ENCODE peak calls at places on chromosomes 13 and 19, in four cellular contexts. One of them, this sample, is unnamed. For H3K4me1 and H3K36me3, the result is how much of the 10 kb centered on the place peaks cover.

GRCh38 chr19:40443930-40444180 is 280 bp downstream of the SERTAD3 start:
- DNase-seq in HCT116: no peak
- DNase-seq in stomach: no peak
- DNase-seq in heart right ventricle: no peak
- DNase-seq in this sample: no peak

GRCh38 chr19:44207126-44207803 is 5.1 kb upstream of the ZNF227 start:
- DNase-seq in heart right ventricle: peak
- DNase-seq in stomach: peak
- DNase-seq in HCT116: peak
- DNase-seq in this sample: peak

GRCh38 chr13:79485014-79485441 is 4.1 kb downstream of the NDFIP2 start:
- DNase-seq in heart right ventricle: no peak
- DNase-seq in HCT116: no peak
- DNase-seq in stomach: peak
- DNase-seq in this sample: no peak

GRCh38 chr13:28327761-28328607 is 166.9 kb downstream of the FLT1 start:
- DNase-seq in stomach: no peak
- DNase-seq in HCT116: no peak
- DNase-seq in heart right ventricle: no peak
- DNase-seq in this sample: no peak

GRCh38 chr19:11479470-11480080 is 1.3 kb downstream of the ELAVL3 start:
- DNase-seq in HCT116: no peak
- DNase-seq in stomach: no peak
- DNase-seq in heart right ventricle: no peak
- DNase-seq in this sample: peak

GRCh38 chr13:30679483-30680330 is 55.6 kb upstream of the ALOX5AP start:
- DNase-seq in stomach: no peak
- DNase-seq in HCT116: no peak
- DNase-seq in heart right ventricle: no peak
- DNase-seq in this sample: no peak

GRCh38 chr13:29861694-29862110 is 11.3 kb upstream of the UBL3 start:
- DNase-seq in stomach: no peak
- DNase-seq in heart right ventricle: no peak
- DNase-seq in HCT116: no peak
- DNase-seq in this sample: no peak

GRCh38 chr13:70816853-70817252 is 708.6 kb upstream of the KLHL1 start:
- DNase-seq in HCT116: no peak
- DNase-seq in heart right ventricle: no peak
- DNase-seq in stomach: no peak
- DNase-seq in this sample: no peak

GRCh38 chr13:41707192-41707858 is 250.0 kb downstream of the RGCC start:
- DNase-seq in HCT116: no peak
- DNase-seq in heart right ventricle: no peak
- DNase-seq in stomach: no peak
- DNase-seq in this sample: no peak

GRCh38 chr19:56141416-56141992 is 417 bp downstream of the ZNF444 start:
- DNase-seq in HCT116: no peak
- DNase-seq in stomach: no peak
- DNase-seq in heart right ventricle: no peak
- DNase-seq in this sample: peak

GRCh38 chr19:4654437-4655361 is 15.4 kb downstream of the TNFAIP8L1 start:
- DNase-seq in heart right ventricle: no peak
- DNase-seq in HCT116: no peak
- DNase-seq in stomach: no peak
- DNase-seq in this sample: no peak

GRCh38 chr13:112445411-112446271 is 69.5 kb downstream of the SPACA7 start:
- DNase-seq in HCT116: no peak
- DNase-seq in stomach: peak
- DNase-seq in heart right ventricle: no peak
- DNase-seq in this sample: no peak

GRCh38 chr19:14809272-14810057 is 25.5 kb downstream of the OR7A5 start:
- DNase-seq in HCT116: no peak
- DNase-seq in heart right ventricle: no peak
- DNase-seq in stomach: no peak
- DNase-seq in this sample: no peak

GRCh38 chr13:27022571-27023311 is 148.9 kb downstream of the USP12 start:
- DNase-seq in stomach: peak
- DNase-seq in HCT116: no peak
- DNase-seq in heart right ventricle: no peak
- DNase-seq in this sample: no peak

GRCh38 chr19:10962863-10963262 is 2.0 kb downstream of the SMARCA4 start:
- DNase-seq in heart right ventricle: no peak
- DNase-seq in stomach: no peak
- DNase-seq in HCT116: no peak
- DNase-seq in this sample: no peak

GRCh38 chr19:33389574-33390119 is 16.1 kb downstream of the CEBPG start:
- DNase-seq in HCT116: no peak
- DNase-seq in stomach: no peak
- DNase-seq in heart right ventricle: no peak
- DNase-seq in this sample: peak

GRCh38 chr19:29672933-29673336 is 7.7 kb downstream of the PLEKHF1 start:
- DNase-seq in HCT116: no peak
- DNase-seq in heart right ventricle: no peak
- DNase-seq in stomach: peak
- DNase-seq in this sample: peak

GRCh38 chr19:1084024-1084868 is 10.9 kb downstream of the POLR2E start:
- DNase-seq in heart right ventricle: no peak
- DNase-seq in HCT116: no peak
- DNase-seq in stomach: no peak
- DNase-seq in this sample: no peak

GRCh38 chr19:6963937-6964336 is 57.3 kb downstream of the MBD3L2B start:
- DNase-seq in stomach: no peak
- DNase-seq in HCT116: peak
- DNase-seq in heart right ventricle: no peak
- DNase-seq in this sample: peak

GRCh38 chr13:106612688-106613087 is 44.8 kb upstream of the ARGLU1 start:
- DNase-seq in stomach: peak
- DNase-seq in HCT116: no peak
- DNase-seq in heart right ventricle: peak
- DNase-seq in this sample: peak

GRCh38 chr19:29841559-29842367 is 30.0 kb downstream of the CCNE1 start:
- DNase-seq in heart right ventricle: peak
- DNase-seq in stomach: no peak
- DNase-seq in HCT116: peak
- DNase-seq in this sample: no peak

GRCh38 chr19:6744381-6745288 is 5.2 kb downstream of the TRIP10 start:
- DNase-seq in HCT116: no peak
- DNase-seq in heart right ventricle: peak
- DNase-seq in stomach: peak
- DNase-seq in this sample: peak

GRCh38 chr19:54921082-54921481 is 15.1 kb downstream of the NCR1 start:
- DNase-seq in stomach: no peak
- DNase-seq in heart right ventricle: no peak
- DNase-seq in HCT116: no peak
- DNase-seq in this sample: no peak

GRCh38 chr19:3250675-3251074 is 26.2 kb downstream of the CELF5 start:
- DNase-seq in HCT116: peak
- DNase-seq in stomach: no peak
- DNase-seq in heart right ventricle: no peak
- DNase-seq in this sample: peak

GRCh38 chr19:29761575-29762225 is 46.6 kb upstream of the C19orf12 start:
- DNase-seq in stomach: no peak
- DNase-seq in heart right ventricle: no peak
- DNase-seq in HCT116: no peak
- DNase-seq in this sample: no peak

GRCh38 chr19:43923875-43924274 is 11.2 kb downstream of the ZNF45 start:
- DNase-seq in heart right ventricle: no peak
- DNase-seq in HCT116: no peak
- DNase-seq in stomach: no peak
- DNase-seq in this sample: no peak

GRCh38 chr13:90891329-90891728 is 456.2 kb upstream of the MIR17HG start:
- DNase-seq in stomach: no peak
- DNase-seq in HCT116: no peak
- DNase-seq in heart right ventricle: no peak
- DNase-seq in this sample: no peak

GRCh38 chr13:96544965-96545364 is 449.3 kb downstream of the OXGR1 start:
- DNase-seq in HCT116: no peak
- DNase-seq in stomach: no peak
- DNase-seq in heart right ventricle: no peak
- DNase-seq in this sample: no peak

GRCh38 chr13:92553470-92554114 is 673.0 kb upstream of the GPC6 start:
- DNase-seq in stomach: no peak
- DNase-seq in HCT116: no peak
- DNase-seq in heart right ventricle: no peak
- DNase-seq in this sample: no peak

GRCh38 chr19:5694952-5695648 is 5.0 kb downstream of the RPL36 start:
- DNase-seq in HCT116: no peak
- DNase-seq in heart right ventricle: no peak
- DNase-seq in stomach: no peak
- DNase-seq in this sample: no peak

GRCh38 chr19:13097331-13098258 is 5.1 kb downstream of the LYL1 start:
- DNase-seq in heart right ventricle: no peak
- DNase-seq in HCT116: no peak
- DNase-seq in stomach: no peak
- DNase-seq in this sample: peak
- H3K4me1 ChIP-seq in heart right ventricle: half or more
- H3K4me1 ChIP-seq in HCT116: under half
- H3K4me1 ChIP-seq in stomach: half or more
- H3K4me1 ChIP-seq in this sample: under half

GRCh38 chr13:110275931-110276552 is 30.9 kb downstream of the COL4A1 start:
- DNase-seq in HCT116: no peak
- DNase-seq in heart right ventricle: no peak
- DNase-seq in stomach: no peak
- DNase-seq in this sample: no peak

GRCh38 chr13:110272651-110273050 is 34.3 kb downstream of the COL4A1 start:
- DNase-seq in stomach: no peak
- DNase-seq in heart right ventricle: no peak
- DNase-seq in HCT116: no peak
- DNase-seq in this sample: no peak

GRCh38 chr13:110273254-110273653 is 33.7 kb downstream of the COL4A1 start:
- DNase-seq in heart right ventricle: no peak
- DNase-seq in HCT116: no peak
- DNase-seq in stomach: no peak
- DNase-seq in this sample: no peak

GRCh38 chr13:110276553-110276950 is 30.4 kb downstream of the COL4A1 start:
- DNase-seq in heart right ventricle: no peak
- DNase-seq in stomach: no peak
- DNase-seq in HCT116: no peak
- DNase-seq in this sample: no peak

DNA sequence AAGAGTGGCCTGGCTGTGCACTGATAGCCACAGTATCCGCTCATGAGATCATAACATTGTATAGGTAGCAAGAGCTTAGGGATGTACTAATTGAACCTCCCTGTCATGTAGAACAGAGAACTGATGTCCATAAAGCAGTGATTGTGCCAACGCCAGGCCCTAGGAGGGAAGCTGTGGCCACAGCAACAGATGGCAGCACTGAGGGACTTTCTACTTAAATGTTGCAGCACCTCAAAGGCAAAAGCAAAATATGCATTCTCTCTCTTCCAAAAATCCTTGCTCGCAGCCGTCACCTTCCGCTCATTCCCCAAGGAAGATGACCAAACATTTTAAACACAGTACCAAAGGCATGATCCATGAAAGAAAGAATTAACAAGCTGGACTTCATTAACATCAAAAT is 32.3 kb downstream of the COL4A1 start:
- DNase-seq in stomach: no peak
- DNase-seq in HCT116: no peak
- DNase-seq in heart right ventricle: no peak
- DNase-seq in this sample: no peak
- TF ChIP-seq CTCF in stomach: no peak
- TF ChIP-seq CTCF in HCT116: peak
- TF ChIP-seq CTCF in heart right ventricle: peak
- TF ChIP-seq CTCF in this sample: no peak

GRCh38 chr19:35006999-35007365 is 6.9 kb downstream of the GRAMD1A start:
- DNase-seq in heart right ventricle: no peak
- DNase-seq in HCT116: no peak
- DNase-seq in stomach: no peak
- DNase-seq in this sample: no peak

GRCh38 chr19:35006342-35006998 is 6.3 kb downstream of the GRAMD1A start:
- DNase-seq in stomach: peak
- DNase-seq in heart right ventricle: no peak
- DNase-seq in HCT116: no peak
- DNase-seq in this sample: peak

GRCh38 chr19:35004517-35005255 is 4.6 kb downstream of the GRAMD1A start:
- DNase-seq in HCT116: no peak
- DNase-seq in heart right ventricle: no peak
- DNase-seq in stomach: no peak
- DNase-seq in this sample: no peak

GRCh38 chr19:35002037-35002535 is 2.0 kb downstream of the GRAMD1A start:
- DNase-seq in heart right ventricle: no peak
- DNase-seq in stomach: no peak
- DNase-seq in HCT116: no peak
- DNase-seq in this sample: no peak

DNA sequence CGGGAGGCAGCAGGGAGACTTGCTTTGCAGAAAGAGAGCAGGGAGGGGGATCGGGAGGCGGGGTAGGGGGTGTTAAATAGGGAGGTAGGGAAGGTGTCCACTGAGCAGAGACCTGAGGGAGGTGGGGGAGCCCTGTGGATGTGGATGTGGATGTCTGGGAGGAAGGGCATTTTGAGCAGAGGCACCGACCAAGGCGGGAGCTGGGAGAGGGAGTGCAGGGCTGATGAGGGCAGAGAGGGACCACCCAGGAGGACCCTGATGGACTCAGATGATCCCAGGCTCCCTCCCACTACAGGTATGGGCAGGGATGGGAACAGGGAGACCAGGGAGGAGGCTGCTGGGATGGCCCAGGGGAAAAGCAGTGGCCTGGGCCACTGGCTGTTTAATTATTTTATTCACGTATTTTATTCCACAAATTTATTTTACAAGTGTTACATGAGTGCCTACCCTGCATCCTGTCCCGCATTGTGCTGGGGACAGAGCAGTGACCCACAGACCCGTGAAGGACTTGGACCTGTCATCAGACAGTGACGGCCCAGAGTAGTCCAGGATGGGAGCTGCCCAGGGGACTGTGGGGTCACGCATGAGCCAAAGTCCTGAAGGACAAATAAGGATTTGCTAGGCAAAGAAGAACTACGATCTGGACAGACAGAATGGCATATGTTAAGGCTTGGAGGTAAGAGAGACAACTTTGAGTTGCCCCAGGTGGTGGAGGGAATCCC is 5.3 kb downstream of the GRAMD1A start:
- DNase-seq in HCT116: no peak
- DNase-seq in heart right ventricle: no peak
- DNase-seq in stomach: no peak
- DNase-seq in this sample: no peak
- H3K36me3 ChIP-seq in HCT116: under half
- H3K36me3 ChIP-seq in heart right ventricle: under half
- H3K36me3 ChIP-seq in stomach: under half
- H3K36me3 ChIP-seq in this sample: under half

GRCh38 chr19:45809643-45810159 is 5.4 kb downstream of the RSPH6A start:
- DNase-seq in heart right ventricle: no peak
- DNase-seq in HCT116: no peak
- DNase-seq in stomach: no peak
- DNase-seq in this sample: no peak

GRCh38 chr19:45815501-45816216 is 551 bp upstream of the RSPH6A start:
- DNase-seq in stomach: no peak
- DNase-seq in HCT116: no peak
- DNase-seq in heart right ventricle: peak
- DNase-seq in this sample: no peak

GRCh38 chr19:45814166-45814780 is 835 bp downstream of the RSPH6A start:
- DNase-seq in stomach: no peak
- DNase-seq in heart right ventricle: no peak
- DNase-seq in HCT116: no peak
- DNase-seq in this sample: no peak

GRCh38 chr19:45814851-45815481 is at the start of gene RSPH6A:
- DNase-seq in HCT116: no peak
- DNase-seq in stomach: no peak
- DNase-seq in heart right ventricle: no peak
- DNase-seq in this sample: no peak

GRCh38 chr19:45812297-45812696 is 2.8 kb downstream of the RSPH6A start:
- DNase-seq in HCT116: no peak
- DNase-seq in heart right ventricle: no peak
- DNase-seq in stomach: no peak
- DNase-seq in this sample: no peak
- H3K4me1 ChIP-seq in HCT116: under half
- H3K4me1 ChIP-seq in heart right ventricle: under half
- H3K4me1 ChIP-seq in stomach: under half
- H3K4me1 ChIP-seq in this sample: under half

This sample was measured in mucosa of descending colon.